ENCODE peak calls at places on chromosomes 3 and 15, in ten cellular contexts. One of them, this sample, is unnamed.

GRCh38 chr3:125001557-125002413 is 54.0 kb downstream of the HEG1 start:
- DNase-seq in astrocyte: no peak
- DNase-seq in fibroblast of lung: no peak
- DNase-seq in heart right ventricle: no peak
- DNase-seq in coronary artery: no peak
- DNase-seq in suprapubic skin: no peak
- DNase-seq in foreskin fibroblast: no peak
- DNase-seq in ascending aorta: no peak
- DNase-seq in CD8-positive, alpha-beta T cell: no peak
- DNase-seq in PC-9: no peak
- DNase-seq in this sample: no peak

GRCh38 chr3:187207624-187208023 is 10.3 kb downstream of the RTP1 start:
- DNase-seq in astrocyte: peak
- DNase-seq in fibroblast of lung: peak
- DNase-seq in heart right ventricle: no peak
- DNase-seq in coronary artery: no peak
- DNase-seq in suprapubic skin: no peak
- DNase-seq in foreskin fibroblast: no peak
- DNase-seq in ascending aorta: no peak
- DNase-seq in CD8-positive, alpha-beta T cell: no peak
- DNase-seq in PC-9: no peak
- DNase-seq in this sample: no peak

GRCh38 chr3:195033531-195034091 is 237.3 kb downstream of the XXYLT1 start:
- DNase-seq in astrocyte: no peak
- DNase-seq in fibroblast of lung: peak
- DNase-seq in heart right ventricle: no peak
- DNase-seq in coronary artery: no peak
- DNase-seq in suprapubic skin: no peak
- DNase-seq in foreskin fibroblast: no peak
- DNase-seq in ascending aorta: no peak
- DNase-seq in CD8-positive, alpha-beta T cell: no peak
- DNase-seq in PC-9: peak
- DNase-seq in this sample: no peak

GRCh38 chr3:11724615-11725339 is 81.1 kb upstream of the VGLL4 start:
- DNase-seq in astrocyte: no peak
- DNase-seq in fibroblast of lung: no peak
- DNase-seq in heart right ventricle: no peak
- DNase-seq in coronary artery: no peak
- DNase-seq in suprapubic skin: no peak
- DNase-seq in foreskin fibroblast: no peak
- DNase-seq in ascending aorta: no peak
- DNase-seq in CD8-positive, alpha-beta T cell: no peak
- DNase-seq in PC-9: no peak
- DNase-seq in this sample: no peak

GRCh38 chr3:42013652-42014442 is 51.9 kb upstream of the ULK4 start:
- DNase-seq in astrocyte: no peak
- DNase-seq in fibroblast of lung: no peak
- DNase-seq in heart right ventricle: peak
- DNase-seq in coronary artery: no peak
- DNase-seq in suprapubic skin: peak
- DNase-seq in foreskin fibroblast: no peak
- DNase-seq in ascending aorta: no peak
- DNase-seq in CD8-positive, alpha-beta T cell: peak
- DNase-seq in PC-9: no peak
- DNase-seq in this sample: no peak

GRCh38 chr3:169052465-169053302 is 610.8 kb downstream of the MECOM start:
- DNase-seq in astrocyte: no peak
- DNase-seq in fibroblast of lung: peak
- DNase-seq in heart right ventricle: no peak
- DNase-seq in coronary artery: no peak
- DNase-seq in suprapubic skin: no peak
- DNase-seq in foreskin fibroblast: no peak
- DNase-seq in ascending aorta: no peak
- DNase-seq in CD8-positive, alpha-beta T cell: no peak
- DNase-seq in PC-9: no peak
- DNase-seq in this sample: no peak

GRCh38 chr15:60374628-60375081 is 23.1 kb downstream of the ANXA2 start:
- DNase-seq in astrocyte: peak
- DNase-seq in fibroblast of lung: peak
- DNase-seq in heart right ventricle: no peak
- DNase-seq in coronary artery: peak
- DNase-seq in suprapubic skin: no peak
- DNase-seq in foreskin fibroblast: peak
- DNase-seq in ascending aorta: peak
- DNase-seq in CD8-positive, alpha-beta T cell: no peak
- DNase-seq in PC-9: peak
- DNase-seq in this sample: peak

GRCh38 chr3:98869391-98869790 is 32.1 kb downstream of the DCBLD2 start:
- DNase-seq in astrocyte: no peak
- DNase-seq in fibroblast of lung: no peak
- DNase-seq in heart right ventricle: no peak
- DNase-seq in coronary artery: no peak
- DNase-seq in suprapubic skin: no peak
- DNase-seq in foreskin fibroblast: no peak
- DNase-seq in ascending aorta: no peak
- DNase-seq in CD8-positive, alpha-beta T cell: no peak
- DNase-seq in PC-9: no peak
- DNase-seq in this sample: no peak

GRCh38 chr15:75148293-75148692 is 53.4 kb upstream of the C15orf39 start:
- DNase-seq in astrocyte: no peak
- DNase-seq in fibroblast of lung: no peak
- DNase-seq in heart right ventricle: no peak
- DNase-seq in coronary artery: no peak
- DNase-seq in suprapubic skin: no peak
- DNase-seq in foreskin fibroblast: no peak
- DNase-seq in ascending aorta: no peak
- DNase-seq in CD8-positive, alpha-beta T cell: no peak
- DNase-seq in PC-9: no peak
- DNase-seq in this sample: no peak

GRCh38 chr15:75143738-75144334 is 57.8 kb upstream of the C15orf39 start:
- DNase-seq in astrocyte: no peak
- DNase-seq in fibroblast of lung: no peak
- DNase-seq in heart right ventricle: no peak
- DNase-seq in coronary artery: no peak
- DNase-seq in suprapubic skin: no peak
- DNase-seq in foreskin fibroblast: no peak
- DNase-seq in ascending aorta: no peak
- DNase-seq in CD8-positive, alpha-beta T cell: no peak
- DNase-seq in PC-9: no peak
- DNase-seq in this sample: no peak

GRCh38 chr15:75149911-75150709 is 51.6 kb upstream of the C15orf39 start:
- DNase-seq in astrocyte: peak
- DNase-seq in fibroblast of lung: peak
- DNase-seq in heart right ventricle: no peak
- DNase-seq in coronary artery: no peak
- DNase-seq in suprapubic skin: no peak
- DNase-seq in foreskin fibroblast: peak
- DNase-seq in ascending aorta: no peak
- DNase-seq in CD8-positive, alpha-beta T cell: no peak
- DNase-seq in PC-9: peak
- DNase-seq in this sample: peak

GRCh38 chr15:75142499-75142898 is 59.2 kb upstream of the C15orf39 start:
- DNase-seq in astrocyte: no peak
- DNase-seq in fibroblast of lung: no peak
- DNase-seq in heart right ventricle: no peak
- DNase-seq in coronary artery: no peak
- DNase-seq in suprapubic skin: peak
- DNase-seq in foreskin fibroblast: no peak
- DNase-seq in ascending aorta: no peak
- DNase-seq in CD8-positive, alpha-beta T cell: no peak
- DNase-seq in PC-9: no peak
- DNase-seq in this sample: no peak

DNA sequence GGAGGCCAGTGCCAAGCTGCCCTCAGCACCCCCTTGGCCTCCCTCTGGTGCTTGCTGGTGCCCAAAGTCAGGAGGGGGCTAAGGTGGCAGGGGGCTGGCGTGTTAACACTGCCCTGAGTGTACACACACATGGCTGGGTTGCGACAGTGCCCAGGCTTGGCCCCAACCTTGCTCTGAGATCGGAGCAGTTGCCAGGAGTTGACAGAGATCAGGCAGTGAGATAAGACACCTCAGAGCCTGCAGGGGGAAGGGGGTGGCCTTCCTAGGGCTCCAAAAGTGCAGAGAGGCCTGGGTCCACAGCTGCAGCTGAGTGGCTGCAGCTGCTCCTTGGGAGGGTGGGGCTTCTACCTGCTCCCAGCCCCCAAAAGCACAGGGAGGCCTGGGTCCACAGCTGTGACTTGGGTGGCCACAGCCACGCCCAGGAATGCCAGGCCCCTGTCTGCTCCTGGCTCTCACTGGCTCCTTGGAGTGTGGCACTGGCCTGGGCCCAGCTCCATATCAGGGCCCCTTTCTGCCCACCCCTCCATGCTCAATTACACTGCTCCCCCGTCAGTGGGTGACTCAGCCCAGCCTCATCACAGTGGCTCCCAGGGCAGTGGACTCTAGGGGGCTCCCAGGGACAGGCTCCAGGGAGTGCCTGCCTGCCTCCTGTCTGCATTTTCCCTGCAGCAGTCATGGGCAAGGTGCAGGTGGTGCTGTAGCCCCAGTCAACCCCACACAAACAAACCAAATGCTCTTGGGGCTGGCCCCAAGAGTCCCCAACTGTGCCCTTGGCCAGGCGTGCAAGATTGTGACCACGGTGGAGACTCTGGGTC is 56.4 kb upstream of the C15orf39 start:
- DNase-seq in astrocyte: no peak
- DNase-seq in fibroblast of lung: no peak
- DNase-seq in heart right ventricle: no peak
- DNase-seq in coronary artery: no peak
- DNase-seq in suprapubic skin: no peak
- DNase-seq in foreskin fibroblast: no peak
- DNase-seq in ascending aorta: no peak
- DNase-seq in CD8-positive, alpha-beta T cell: no peak
- DNase-seq in PC-9: peak
- DNase-seq in this sample: no peak
- TF ChIP-seq CTCF in astrocyte: no peak
- TF ChIP-seq CTCF in fibroblast of lung: no peak
- TF ChIP-seq CTCF in heart right ventricle: no peak
- TF ChIP-seq CTCF in coronary artery: no peak
- TF ChIP-seq CTCF in suprapubic skin: no peak
- TF ChIP-seq CTCF in foreskin fibroblast: no peak
- TF ChIP-seq CTCF in ascending aorta: no peak
- TF ChIP-seq CTCF in CD8-positive, alpha-beta T cell: no peak
- TF ChIP-seq CTCF in PC-9: no peak
- TF ChIP-seq CTCF in this sample: no peak

GRCh38 chr3:14157951-14158350 is 20.4 kb downstream of the XPC start:
- DNase-seq in astrocyte: no peak
- DNase-seq in fibroblast of lung: no peak
- DNase-seq in heart right ventricle: no peak
- DNase-seq in coronary artery: no peak
- DNase-seq in suprapubic skin: no peak
- DNase-seq in foreskin fibroblast: no peak
- DNase-seq in ascending aorta: no peak
- DNase-seq in CD8-positive, alpha-beta T cell: no peak
- DNase-seq in PC-9: no peak
- DNase-seq in this sample: no peak
- H3K4me3 ChIP-seq in astrocyte: no peak
- H3K4me3 ChIP-seq in fibroblast of lung: no peak
- H3K4me3 ChIP-seq in heart right ventricle: no peak
- H3K4me3 ChIP-seq in coronary artery: no peak
- H3K4me3 ChIP-seq in suprapubic skin: no peak
- H3K4me3 ChIP-seq in foreskin fibroblast: no peak
- H3K4me3 ChIP-seq in ascending aorta: no peak
- H3K4me3 ChIP-seq in CD8-positive, alpha-beta T cell: no peak
- H3K4me3 ChIP-seq in PC-9: no peak
- H3K4me3 ChIP-seq in this sample: no peak

DNA sequence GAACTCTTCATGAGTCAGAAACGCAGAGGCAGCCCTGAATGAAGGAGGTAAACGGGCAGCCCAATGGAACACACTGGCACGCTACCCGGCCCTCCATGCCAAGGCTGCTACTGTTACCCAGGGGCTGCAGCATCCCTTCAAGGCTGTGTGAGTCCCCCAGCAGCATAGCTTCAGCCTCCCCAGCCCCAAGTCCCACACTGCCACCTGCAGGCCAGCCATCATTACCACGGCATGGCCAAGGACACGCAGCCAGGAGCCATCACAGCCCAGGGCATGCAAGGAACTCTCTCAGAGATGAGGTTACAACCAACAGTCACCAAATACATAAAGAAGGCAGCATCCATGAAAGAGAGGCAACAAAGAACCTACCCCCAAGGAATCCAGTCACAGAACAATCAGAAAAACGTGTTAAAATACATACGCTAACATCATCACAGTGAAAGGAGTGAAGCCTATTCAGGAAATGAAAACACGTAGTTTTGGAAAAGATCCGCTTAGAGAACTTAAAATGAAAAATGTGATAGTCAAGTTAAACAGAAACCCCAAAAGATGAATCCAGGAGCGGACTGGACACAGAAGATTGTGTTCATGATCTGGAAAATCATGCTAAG is 22.4 kb downstream of the PLA2G4F start:
- DNase-seq in astrocyte: no peak
- DNase-seq in fibroblast of lung: peak
- DNase-seq in heart right ventricle: no peak
- DNase-seq in coronary artery: no peak
- DNase-seq in suprapubic skin: peak
- DNase-seq in foreskin fibroblast: no peak
- DNase-seq in ascending aorta: no peak
- DNase-seq in CD8-positive, alpha-beta T cell: peak
- DNase-seq in PC-9: no peak
- DNase-seq in this sample: peak
- TF ChIP-seq CTCF in astrocyte: peak
- TF ChIP-seq CTCF in fibroblast of lung: peak
- TF ChIP-seq CTCF in heart right ventricle: peak
- TF ChIP-seq CTCF in coronary artery: no peak
- TF ChIP-seq CTCF in suprapubic skin: peak
- TF ChIP-seq CTCF in foreskin fibroblast: peak
- TF ChIP-seq CTCF in ascending aorta: peak
- TF ChIP-seq CTCF in CD8-positive, alpha-beta T cell: no peak
- TF ChIP-seq CTCF in PC-9: peak
- TF ChIP-seq CTCF in this sample: peak

GRCh38 chr3:129937717-129938116 is 36.8 kb upstream of the TRH start:
- DNase-seq in astrocyte: no peak
- DNase-seq in fibroblast of lung: no peak
- DNase-seq in heart right ventricle: no peak
- DNase-seq in coronary artery: no peak
- DNase-seq in suprapubic skin: no peak
- DNase-seq in foreskin fibroblast: no peak
- DNase-seq in ascending aorta: no peak
- DNase-seq in CD8-positive, alpha-beta T cell: no peak
- DNase-seq in PC-9: no peak
- DNase-seq in this sample: no peak

GRCh38 chr3:129929383-129929782 is 35.9 kb upstream of the TMCC1 start:
- DNase-seq in astrocyte: no peak
- DNase-seq in fibroblast of lung: no peak
- DNase-seq in heart right ventricle: no peak
- DNase-seq in coronary artery: no peak
- DNase-seq in suprapubic skin: no peak
- DNase-seq in foreskin fibroblast: no peak
- DNase-seq in ascending aorta: no peak
- DNase-seq in CD8-positive, alpha-beta T cell: no peak
- DNase-seq in PC-9: no peak
- DNase-seq in this sample: no peak

GRCh38 chr3:129936757-129937156 is 37.8 kb upstream of the TRH start:
- DNase-seq in astrocyte: peak
- DNase-seq in fibroblast of lung: peak
- DNase-seq in heart right ventricle: peak
- DNase-seq in coronary artery: no peak
- DNase-seq in suprapubic skin: no peak
- DNase-seq in foreskin fibroblast: peak
- DNase-seq in ascending aorta: no peak
- DNase-seq in CD8-positive, alpha-beta T cell: peak
- DNase-seq in PC-9: no peak
- DNase-seq in this sample: no peak

GRCh38 chr3:129934234-129935123 is 40.0 kb upstream of the TRH start:
- DNase-seq in astrocyte: no peak
- DNase-seq in fibroblast of lung: no peak
- DNase-seq in heart right ventricle: no peak
- DNase-seq in coronary artery: no peak
- DNase-seq in suprapubic skin: no peak
- DNase-seq in foreskin fibroblast: peak
- DNase-seq in ascending aorta: no peak
- DNase-seq in CD8-positive, alpha-beta T cell: peak
- DNase-seq in PC-9: no peak
- DNase-seq in this sample: peak

GRCh38 chr3:129933471-129933870 is 40.0 kb upstream of the TMCC1 start:
- DNase-seq in astrocyte: no peak
- DNase-seq in fibroblast of lung: no peak
- DNase-seq in heart right ventricle: no peak
- DNase-seq in coronary artery: no peak
- DNase-seq in suprapubic skin: no peak
- DNase-seq in foreskin fibroblast: no peak
- DNase-seq in ascending aorta: no peak
- DNase-seq in CD8-positive, alpha-beta T cell: no peak
- DNase-seq in PC-9: no peak
- DNase-seq in this sample: no peak
- H3K4me3 ChIP-seq in astrocyte: no peak
- H3K4me3 ChIP-seq in fibroblast of lung: no peak
- H3K4me3 ChIP-seq in heart right ventricle: no peak
- H3K4me3 ChIP-seq in coronary artery: no peak
- H3K4me3 ChIP-seq in suprapubic skin: no peak
- H3K4me3 ChIP-seq in foreskin fibroblast: no peak
- H3K4me3 ChIP-seq in ascending aorta: no peak
- H3K4me3 ChIP-seq in CD8-positive, alpha-beta T cell: no peak
- H3K4me3 ChIP-seq in PC-9: no peak
- H3K4me3 ChIP-seq in this sample: no peak